ENCODE peak calls at places on chromosomes 4 and X, in four cellular contexts. W is substantia nigra; S is stimulated activated CD4-positive, alpha-beta T cell treated with anti-CD3 and anti-CD28 coated beads, Interleukin-2, amount 100 ng/mL, for 24 hours; X is stimulated activated naive CD4-positive, alpha-beta T cell. C is an unnamed sample.

GRCh38 chr4:150976478-150977118 is 38.5 kb downstream of the LRBA start:
- DNase-seq in S (no peak), X (no peak), W (no peak), C (no peak)

GRCh38 chr4:18689308-18689915 is 667.9 kb upstream of the LCORL start:
- DNase-seq in S (peak; percentile 36), X (no peak), W (no peak), C (no peak)

GRCh38 chr4:87204559-87204958 is 15.9 kb downstream of the KLHL8 start:
- DNase-seq in W (no peak), S (no peak), X (no peak), C (no peak)

GRCh38 chrX:74445099-74445498 is 23.8 kb downstream of the SLC16A2 start:
- DNase-seq in W (no peak), X (no peak), S (no peak), C (no peak)

GRCh38 chrX:108020631-108021030 is 24.2 kb upstream of the VSIG1 start:
- DNase-seq in S (no peak), X (no peak), W (no peak), C (no peak)

GRCh38 chr4:126071346-126072333 is 756.9 kb downstream of the FAT4 start:
- DNase-seq in S (no peak), W (no peak), X (no peak), C (no peak)

GRCh38 chr4:30619679-30620078 is 100.5 kb upstream of the PCDH7 start:
- DNase-seq in S (no peak), W (no peak), X (no peak), C (no peak)

GRCh38 chrX:43870011-43870410 is 12.2 kb downstream of the MAOB start:
- DNase-seq in W (no peak), S (no peak), X (no peak), C (no peak)

GRCh38 chrX:1380672-1381233 is 11.2 kb downstream of the SLC25A6 start:
- DNase-seq in W (no peak), X (no peak), S (no peak), C (no peak)

GRCh38 chrX:45775462-45775861 is 574.8 kb upstream of the DIPK2B start:
- DNase-seq in S (no peak), W (no peak), X (no peak), C (no peak)

GRCh38 chr4:80197132-80197573 is at the start of gene PRDM8:
- DNase-seq in W (peak; percentile 69), X (peak; percentile 22), S (peak; percentile 56), C (no peak)

GRCh38 chrX:109393859-109394258 is 88.0 kb downstream of the GUCY2F start:
- DNase-seq in S (no peak), X (no peak), W (no peak), C (no peak)